ENCODE peak calls at places on chromosomes 5 and 9, in seven cellular contexts. One of them, this sample, is unnamed.

GRCh38 chr9:76835571-76836283 is 70.2 kb downstream of the PRUNE2 start:
- DNase-seq in tibial nerve: no peak
- DNase-seq in keratinocyte: no peak
- DNase-seq in hepatocyte: peak
- DNase-seq in HL-60: no peak
- DNase-seq in left ventricle myocardium inferior: no peak
- DNase-seq in AG09309: peak
- DNase-seq in this sample: no peak

GRCh38 chr9:1267581-1267980 is 217.4 kb downstream of the DMRT2 start:
- DNase-seq in tibial nerve: no peak
- DNase-seq in keratinocyte: no peak
- DNase-seq in hepatocyte: no peak
- DNase-seq in HL-60: no peak
- DNase-seq in left ventricle myocardium inferior: no peak
- DNase-seq in AG09309: no peak
- DNase-seq in this sample: no peak

GRCh38 chr5:73027361-73027760 is 71.5 kb downstream of the FCHO2 start:
- DNase-seq in tibial nerve: no peak
- DNase-seq in keratinocyte: no peak
- DNase-seq in hepatocyte: no peak
- DNase-seq in HL-60: no peak
- DNase-seq in left ventricle myocardium inferior: no peak
- DNase-seq in AG09309: no peak
- DNase-seq in this sample: no peak

GRCh38 chr9:132210472-132211145 is 48.8 kb downstream of the NTNG2 start:
- DNase-seq in tibial nerve: no peak
- DNase-seq in keratinocyte: peak
- DNase-seq in hepatocyte: no peak
- DNase-seq in HL-60: no peak
- DNase-seq in left ventricle myocardium inferior: no peak
- DNase-seq in AG09309: no peak
- DNase-seq in this sample: no peak

GRCh38 chr5:168472329-168472728 is 13.9 kb upstream of the RARS1 start:
- DNase-seq in tibial nerve: no peak
- DNase-seq in keratinocyte: peak
- DNase-seq in hepatocyte: peak
- DNase-seq in HL-60: no peak
- DNase-seq in left ventricle myocardium inferior: no peak
- DNase-seq in AG09309: peak
- DNase-seq in this sample: no peak

GRCh38 chr5:157558089-157558595 is 17.4 kb downstream of the ADAM19 start:
- DNase-seq in tibial nerve: no peak
- DNase-seq in keratinocyte: no peak
- DNase-seq in hepatocyte: no peak
- DNase-seq in HL-60: no peak
- DNase-seq in left ventricle myocardium inferior: no peak
- DNase-seq in AG09309: peak
- DNase-seq in this sample: peak

GRCh38 chr9:91275641-91276040 is 86.1 kb downstream of the AUH start:
- DNase-seq in tibial nerve: no peak
- DNase-seq in keratinocyte: no peak
- DNase-seq in hepatocyte: no peak
- DNase-seq in HL-60: no peak
- DNase-seq in left ventricle myocardium inferior: no peak
- DNase-seq in AG09309: no peak
- DNase-seq in this sample: no peak

GRCh38 chr9:132231019-132231701 is 69.3 kb downstream of the NTNG2 start:
- DNase-seq in tibial nerve: no peak
- DNase-seq in keratinocyte: no peak
- DNase-seq in hepatocyte: no peak
- DNase-seq in HL-60: no peak
- DNase-seq in left ventricle myocardium inferior: no peak
- DNase-seq in AG09309: no peak
- DNase-seq in this sample: no peak

GRCh38 chr5:1005904-1006655 is 2.5 kb upstream of the NKD2 start:
- DNase-seq in tibial nerve: no peak
- DNase-seq in keratinocyte: no peak
- DNase-seq in hepatocyte: no peak
- DNase-seq in HL-60: no peak
- DNase-seq in left ventricle myocardium inferior: peak
- DNase-seq in AG09309: no peak
- DNase-seq in this sample: peak

GRCh38 chr9:86046930-86047341 is 52.4 kb downstream of the GOLM1 start:
- DNase-seq in tibial nerve: no peak
- DNase-seq in keratinocyte: no peak
- DNase-seq in hepatocyte: no peak
- DNase-seq in HL-60: no peak
- DNase-seq in left ventricle myocardium inferior: no peak
- DNase-seq in AG09309: no peak
- DNase-seq in this sample: no peak

GRCh38 chr9:136764301-136764891 is at the start of gene LCN15:
- DNase-seq in tibial nerve: no peak
- DNase-seq in keratinocyte: no peak
- DNase-seq in hepatocyte: no peak
- DNase-seq in HL-60: no peak
- DNase-seq in left ventricle myocardium inferior: no peak
- DNase-seq in AG09309: no peak
- DNase-seq in this sample: no peak
- H3K4me3 ChIP-seq in tibial nerve: no peak
- H3K4me3 ChIP-seq in keratinocyte: no peak
- H3K4me3 ChIP-seq in hepatocyte: no peak
- H3K4me3 ChIP-seq in HL-60: no peak
- H3K4me3 ChIP-seq in left ventricle myocardium inferior: no peak
- H3K4me3 ChIP-seq in AG09309: no peak
- H3K4me3 ChIP-seq in this sample: no peak

GRCh38 chr5:177554474-177555111 is at the start of gene FAM193B:
- DNase-seq in tibial nerve: peak
- DNase-seq in keratinocyte: no peak
- DNase-seq in hepatocyte: peak
- DNase-seq in HL-60: peak
- DNase-seq in left ventricle myocardium inferior: peak
- DNase-seq in AG09309: peak
- DNase-seq in this sample: peak
- TF ChIP-seq CTCF in tibial nerve: no peak
- TF ChIP-seq CTCF in keratinocyte: peak
- TF ChIP-seq CTCF in hepatocyte: peak
- TF ChIP-seq CTCF in HL-60: no peak
- TF ChIP-seq CTCF in left ventricle myocardium inferior: peak
- TF ChIP-seq CTCF in AG09309: no peak
- TF ChIP-seq CTCF in this sample: peak

DNA sequence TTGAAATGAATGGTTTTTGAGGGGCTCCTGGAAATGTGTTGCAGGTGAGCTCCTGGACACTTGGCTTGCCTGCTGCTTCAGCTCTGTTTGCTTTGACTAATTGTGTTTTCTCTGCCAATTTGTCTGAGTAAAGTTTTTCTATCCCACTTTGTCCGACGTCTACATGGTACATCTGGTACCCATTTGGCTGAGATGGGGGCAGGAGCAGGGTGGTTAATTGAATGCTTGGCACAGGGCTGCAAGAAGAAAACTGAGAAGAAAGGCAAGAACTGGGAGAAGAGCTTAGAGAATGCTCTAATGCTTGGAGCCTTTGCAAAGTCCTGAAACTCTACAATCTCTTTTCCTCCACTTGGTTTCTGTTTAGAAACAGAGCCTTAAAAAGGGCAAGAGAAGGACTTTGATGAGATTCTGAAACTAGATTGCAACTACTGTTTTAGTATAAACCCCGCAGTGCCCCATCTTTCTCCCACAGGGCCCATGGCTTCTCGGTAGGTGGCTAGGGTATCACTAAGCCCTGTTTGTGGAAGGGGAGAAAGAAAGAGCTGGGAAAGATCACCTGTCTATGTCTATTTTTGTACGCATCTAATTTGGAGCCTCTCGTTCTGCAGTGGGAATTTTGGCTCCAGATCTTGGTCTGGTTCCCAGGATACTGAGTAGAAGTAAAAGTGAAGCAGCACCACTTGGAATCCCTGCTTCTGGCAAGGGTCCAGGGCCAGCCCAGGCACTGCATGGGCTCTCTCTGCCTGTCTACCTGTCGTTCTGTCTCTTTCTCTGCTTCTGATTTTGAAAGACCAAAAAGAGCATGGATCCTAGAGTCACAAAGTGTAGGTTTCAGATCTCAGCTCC is 214.4 kb downstream of the SEMA6A start:
- DNase-seq in tibial nerve: no peak
- DNase-seq in keratinocyte: no peak
- DNase-seq in hepatocyte: peak
- DNase-seq in HL-60: no peak
- DNase-seq in left ventricle myocardium inferior: peak
- DNase-seq in AG09309: no peak
- DNase-seq in this sample: no peak
- H3K4me3 ChIP-seq in tibial nerve: no peak
- H3K4me3 ChIP-seq in keratinocyte: no peak
- H3K4me3 ChIP-seq in hepatocyte: no peak
- H3K4me3 ChIP-seq in HL-60: no peak
- H3K4me3 ChIP-seq in left ventricle myocardium inferior: peak
- H3K4me3 ChIP-seq in AG09309: no peak
- H3K4me3 ChIP-seq in this sample: no peak

GRCh38 chr9:87263291-87263690 is 234.4 kb upstream of the DAPK1 start:
- DNase-seq in tibial nerve: no peak
- DNase-seq in keratinocyte: no peak
- DNase-seq in hepatocyte: no peak
- DNase-seq in HL-60: no peak
- DNase-seq in left ventricle myocardium inferior: no peak
- DNase-seq in AG09309: no peak
- DNase-seq in this sample: no peak
- TF ChIP-seq CTCF in tibial nerve: no peak
- TF ChIP-seq CTCF in keratinocyte: peak
- TF ChIP-seq CTCF in hepatocyte: no peak
- TF ChIP-seq CTCF in HL-60: no peak
- TF ChIP-seq CTCF in left ventricle myocardium inferior: no peak
- TF ChIP-seq CTCF in AG09309: no peak
- TF ChIP-seq CTCF in this sample: no peak

GRCh38 chr5:177507596-177508216 is 1.9 kb downstream of the DOK3 start:
- DNase-seq in tibial nerve: no peak
- DNase-seq in keratinocyte: no peak
- DNase-seq in hepatocyte: no peak
- DNase-seq in HL-60: no peak
- DNase-seq in left ventricle myocardium inferior: no peak
- DNase-seq in AG09309: no peak
- DNase-seq in this sample: no peak

GRCh38 chr5:177509361-177509951 is at the start of gene DOK3:
- DNase-seq in tibial nerve: no peak
- DNase-seq in keratinocyte: no peak
- DNase-seq in hepatocyte: no peak
- DNase-seq in HL-60: peak
- DNase-seq in left ventricle myocardium inferior: peak
- DNase-seq in AG09309: no peak
- DNase-seq in this sample: no peak

GRCh38 chr5:177508837-177509236 is 789 bp downstream of the DOK3 start:
- DNase-seq in tibial nerve: no peak
- DNase-seq in keratinocyte: no peak
- DNase-seq in hepatocyte: no peak
- DNase-seq in HL-60: no peak
- DNase-seq in left ventricle myocardium inferior: no peak
- DNase-seq in AG09309: no peak
- DNase-seq in this sample: no peak

GRCh38 chr5:177507165-177507564 is 2.5 kb downstream of the DOK3 start:
- DNase-seq in tibial nerve: no peak
- DNase-seq in keratinocyte: no peak
- DNase-seq in hepatocyte: no peak
- DNase-seq in HL-60: no peak
- DNase-seq in left ventricle myocardium inferior: no peak
- DNase-seq in AG09309: no peak
- DNase-seq in this sample: no peak

GRCh38 chr5:177508217-177508611 is 1.4 kb downstream of the DOK3 start:
- DNase-seq in tibial nerve: no peak
- DNase-seq in keratinocyte: no peak
- DNase-seq in hepatocyte: no peak
- DNase-seq in HL-60: no peak
- DNase-seq in left ventricle myocardium inferior: no peak
- DNase-seq in AG09309: no peak
- DNase-seq in this sample: no peak
- H3K4me3 ChIP-seq in tibial nerve: peak
- H3K4me3 ChIP-seq in keratinocyte: no peak
- H3K4me3 ChIP-seq in hepatocyte: no peak
- H3K4me3 ChIP-seq in HL-60: peak
- H3K4me3 ChIP-seq in left ventricle myocardium inferior: peak
- H3K4me3 ChIP-seq in AG09309: no peak
- H3K4me3 ChIP-seq in this sample: no peak

GRCh38 chr5:92309336-92309991 is 926.3 kb upstream of the ARRDC3 start:
- DNase-seq in tibial nerve: no peak
- DNase-seq in keratinocyte: no peak
- DNase-seq in hepatocyte: peak
- DNase-seq in HL-60: no peak
- DNase-seq in left ventricle myocardium inferior: no peak
- DNase-seq in AG09309: peak
- DNase-seq in this sample: no peak
- TF ChIP-seq CTCF in tibial nerve: peak
- TF ChIP-seq CTCF in keratinocyte: no peak
- TF ChIP-seq CTCF in hepatocyte: peak
- TF ChIP-seq CTCF in HL-60: no peak
- TF ChIP-seq CTCF in left ventricle myocardium inferior: peak
- TF ChIP-seq CTCF in AG09309: peak
- TF ChIP-seq CTCF in this sample: peak

GRCh38 chr5:142023836-142024235 is 11.0 kb upstream of the GNPDA1 start:
- DNase-seq in tibial nerve: no peak
- DNase-seq in keratinocyte: no peak
- DNase-seq in hepatocyte: no peak
- DNase-seq in HL-60: no peak
- DNase-seq in left ventricle myocardium inferior: no peak
- DNase-seq in AG09309: no peak
- DNase-seq in this sample: no peak

GRCh38 chr5:142024771-142025304 is 12.0 kb upstream of the GNPDA1 start:
- DNase-seq in tibial nerve: peak
- DNase-seq in keratinocyte: peak
- DNase-seq in hepatocyte: peak
- DNase-seq in HL-60: peak
- DNase-seq in left ventricle myocardium inferior: peak
- DNase-seq in AG09309: peak
- DNase-seq in this sample: peak

GRCh38 chr5:142020122-142020659 is 7.4 kb upstream of the GNPDA1 start:
- DNase-seq in tibial nerve: no peak
- DNase-seq in keratinocyte: no peak
- DNase-seq in hepatocyte: no peak
- DNase-seq in HL-60: no peak
- DNase-seq in left ventricle myocardium inferior: no peak
- DNase-seq in AG09309: no peak
- DNase-seq in this sample: no peak

DNA sequence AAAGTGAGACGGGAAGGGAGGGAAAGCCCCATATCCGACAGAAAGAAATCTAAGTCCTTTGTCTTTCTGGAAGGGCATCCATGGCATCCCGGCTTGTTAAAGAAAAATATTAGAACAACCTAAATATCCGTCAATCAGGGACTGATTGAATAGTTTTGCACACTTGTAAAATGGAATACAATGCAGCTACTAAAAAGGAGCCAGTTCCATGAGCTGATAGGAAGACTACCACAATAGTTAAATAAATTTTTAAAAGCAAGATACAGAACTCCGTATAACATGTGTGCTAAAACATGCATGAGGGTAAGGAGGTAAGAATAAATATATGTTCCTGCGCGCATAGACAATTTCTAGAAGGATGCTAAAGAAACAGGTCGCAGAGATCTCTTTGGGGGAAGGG is 12.8 kb upstream of the GNPDA1 start:
- DNase-seq in tibial nerve: no peak
- DNase-seq in keratinocyte: no peak
- DNase-seq in hepatocyte: no peak
- DNase-seq in HL-60: no peak
- DNase-seq in left ventricle myocardium inferior: no peak
- DNase-seq in AG09309: no peak
- DNase-seq in this sample: no peak
- H3K4me3 ChIP-seq in tibial nerve: no peak
- H3K4me3 ChIP-seq in keratinocyte: no peak
- H3K4me3 ChIP-seq in hepatocyte: no peak
- H3K4me3 ChIP-seq in HL-60: peak
- H3K4me3 ChIP-seq in left ventricle myocardium inferior: peak
- H3K4me3 ChIP-seq in AG09309: no peak
- H3K4me3 ChIP-seq in this sample: no peak

This sample was measured in Caco-2.